ENCODE peak calls at places on chromosome 2, in eight cellular contexts. G is AG04450; Q is stimulated activated CD8-positive, alpha-beta memory T cell treated with anti-CD3 and anti-CD28 coated beads, Interleukin-12 subunit alpha, Interleukin-12 subunit beta, amount 100 ng/mL, for 1 hour; P is T follicular helper cell; T is AG09319; S is progenitor cell of endocrine pancreas; M is heart left ventricle; L is activated T-helper 1 cell treated with anti-CD3 and anti-CD28 coated beads, Interleukin-12 subunit alpha, Interleukin-12 subunit beta, Interleukin-2, Interleukin-4 antibody, amounts not matched to agents 30 ng/mL and 10 ng/mL and 1 ng/mL, durations not matched to agents 14 hours and 24 hours and 36 hours. I is an unnamed sample.

GRCh38 chr2:219016721-219017120 is 23.5 kb upstream of the CRYBA2 start:
- DNase-seq in P (no peak), T (no peak), M (no peak), G (no peak), Q (no peak), L (no peak), S (no peak), I (no peak)

GRCh38 chr2:31239842-31240198 is 5.9 kb downstream of the EHD3 start:
- DNase-seq in L (no peak), T (no peak), Q (no peak), P (no peak), M (peak), G (no peak), S (no peak), I (no peak)

GRCh38 chr2:136207030-136207623 is 89.2 kb upstream of the CXCR4 start:
- DNase-seq in P (no peak), Q (no peak), S (no peak), G (no peak), L (no peak), M (peak), T (no peak), I (peak)

GRCh38 chr2:198127627-198128026 is 323.2 kb downstream of the PLCL1 start:
- DNase-seq in T (peak), S (no peak), Q (no peak), L (peak), G (peak), P (peak), M (peak), I (peak)

GRCh38 chr2:174332607-174333001 is 2.1 kb upstream of the SP9 start:
- DNase-seq in M (no peak), G (no peak), L (no peak), P (no peak), T (no peak), Q (no peak), S (no peak), I (no peak)

GRCh38 chr2:127153691-127154158 is 46.8 kb upstream of the BIN1 start:
- DNase-seq in M (no peak), Q (no peak), T (peak), L (no peak), G (peak), S (no peak), P (no peak), I (no peak)

GRCh38 chr2:52465267-52465666 is 1302.3 kb upstream of the CHAC2 start:
- DNase-seq in S (no peak), M (no peak), Q (no peak), P (no peak), L (no peak), G (peak), T (no peak), I (no peak)

GRCh38 chr2:193332938-193333337 is 1138.2 kb upstream of the TMEFF2 start:
- DNase-seq in L (no peak), P (no peak), S (no peak), T (no peak), G (no peak), M (no peak), Q (no peak), I (no peak)

GRCh38 chr2:235026649-235027557 is 75.1 kb downstream of the SH3BP4 start:
- DNase-seq in S (no peak), P (no peak), L (no peak), G (no peak), Q (no peak), M (peak), T (peak), I (peak)